ENCODE peak calls at places on chromosomes 1 and 21, in nine cellular contexts. L is H9, D is MM.1S, M is fibroblast of lung, P is PC-3, S is transverse colon, J is Peyer's patch, Z is psoas muscle, X is lower lobe of right lung. K is an unnamed sample.

GRCh38 chr1:79100385-79100784 is 93.9 kb upstream of the ADGRL4 start:
- DNase-seq in L (no peak), D (no peak), M (peak; percentile 79), P (peak; percentile 69), S (no peak), J (no peak), Z (no peak), X (no peak), K (no peak)

GRCh38 chr21:28805885-28806284 is 186.8 kb downstream of the LTN1 start:
- DNase-seq in L (no peak), D (no peak), M (peak; percentile 98), P (peak; percentile 65), S (no peak), J (no peak), Z (no peak), X (no peak), K (no peak)

GRCh38 chr1:221074325-221074724 is 195.1 kb downstream of the HLX start:
- DNase-seq in L (no peak), D (no peak), M (no peak), P (peak; percentile 34), S (no peak), J (no peak), Z (no peak), X (no peak), K (no peak)

GRCh38 chr1:50450861-50451653 is 27.8 kb upstream of the DMRTA2 start:
- DNase-seq in L (no peak), D (no peak), M (no peak), P (no peak), S (no peak), J (no peak), Z (no peak), X (no peak), K (no peak)

GRCh38 chr1:113353581-113353980 is 36.7 kb upstream of the MAGI3 start:
- DNase-seq in L (no peak), D (no peak), M (no peak), P (peak; percentile 30), S (no peak), J (no peak), Z (no peak), X (no peak), K (no peak)

GRCh38 chr21:34967509-34968289 is 81.4 kb downstream of the RUNX1 start:
- DNase-seq in L (no peak), D (no peak), M (peak; percentile 23), P (peak; percentile 88), S (no peak), J (no peak), Z (no peak), X (no peak), K (no peak)

GRCh38 chr1:172457479-172458130 is 13.7 kb upstream of the PIGC start:
- DNase-seq in L (no peak), D (no peak), M (no peak), P (no peak), S (no peak), J (no peak), Z (no peak), X (no peak), K (no peak)

GRCh38 chr1:147600119-147601111 is 59.1 kb downstream of the BCL9 start:
- DNase-seq in L (no peak), D (no peak), M (peak; percentile 39), P (peak; percentile 64), S (no peak), J (no peak), Z (no peak), X (no peak), K (no peak)

GRCh38 chr1:112061852-112062451 is 72.5 kb upstream of the KCND3 start:
- DNase-seq in L (no peak), D (no peak), M (no peak), P (no peak), S (no peak), J (no peak), Z (no peak), X (no peak), K (no peak)

GRCh38 chr1:223312705-223313414 is 51.1 kb downstream of the SUSD4 start:
- DNase-seq in L (no peak), D (no peak), M (no peak), P (no peak), S (no peak), J (no peak), Z (no peak), X (no peak), K (no peak)

GRCh38 chr1:118821801-118822200 is 166.3 kb downstream of the TBX15 start:
- DNase-seq in L (no peak), D (no peak), M (no peak), P (peak; percentile 44), S (no peak), J (no peak), Z (no peak), X (no peak), K (no peak)

GRCh38 chr1:33097137-33097611 is 16.2 kb downstream of the AZIN2 start:
- DNase-seq in L (no peak), D (no peak), M (peak; percentile 41), P (no peak), S (no peak), J (no peak), Z (no peak), X (no peak), K (no peak)

GRCh38 chr1:234322097-234322496 is 51.2 kb upstream of the COA6 start:
- DNase-seq in L (no peak), D (no peak), M (no peak), P (no peak), S (no peak), J (no peak), Z (no peak), X (no peak), K (no peak)
- H3K4me1 ChIP-seq in L (peaks cover under 1% of the 10 kb centered on the region), D (no peaks in the 10 kb centered on the region), M (no peaks in the 10 kb centered on the region), P (no peaks in the 10 kb centered on the region), S (no peaks in the 10 kb centered on the region), J (no peaks in the 10 kb centered on the region), Z (no peaks in the 10 kb centered on the region), X (peaks cover 5% of the 10 kb centered on the region), K (no peaks in the 10 kb centered on the region)

DNA sequence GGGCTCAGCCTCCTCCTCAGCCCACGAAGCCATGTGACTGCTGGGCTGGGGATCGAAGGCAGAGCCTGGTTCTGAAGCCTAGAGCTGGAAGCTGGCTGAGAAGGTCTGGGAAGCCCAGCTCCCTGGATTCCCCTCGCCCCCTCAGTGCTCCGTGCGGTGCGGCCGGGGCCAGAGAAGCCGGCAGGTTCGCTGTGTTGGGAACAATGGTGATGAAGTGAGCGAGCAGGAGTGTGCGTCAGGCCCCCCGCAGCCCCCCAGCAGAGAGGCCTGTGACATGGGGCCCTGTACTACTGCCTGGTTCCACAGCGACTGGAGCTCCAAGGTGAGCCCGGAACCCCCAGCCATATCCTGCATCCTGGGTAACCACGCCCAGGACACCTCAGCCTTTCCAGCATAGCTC is 9.1 kb downstream of the ADAMTSL4 start:
- DNase-seq in L (peak; percentile 20), D (no peak), M (no peak), P (no peak), S (peak; percentile 8), J (no peak), Z (no peak), X (no peak), K (no peak)
- H3K4me1 ChIP-seq in L (peaks cover 5% of the 10 kb centered on the region), D (peaks cover 24% of the 10 kb centered on the region), M (peaks cover 24% of the 10 kb centered on the region), P (peaks cover 28% of the 10 kb centered on the region), S (peaks cover 47% of the 10 kb centered on the region), J (peaks cover 37% of the 10 kb centered on the region), Z (peaks cover 30% of the 10 kb centered on the region), X (peaks cover 57% of the 10 kb centered on the region), K (peaks cover 26% of the 10 kb centered on the region)

DNA sequence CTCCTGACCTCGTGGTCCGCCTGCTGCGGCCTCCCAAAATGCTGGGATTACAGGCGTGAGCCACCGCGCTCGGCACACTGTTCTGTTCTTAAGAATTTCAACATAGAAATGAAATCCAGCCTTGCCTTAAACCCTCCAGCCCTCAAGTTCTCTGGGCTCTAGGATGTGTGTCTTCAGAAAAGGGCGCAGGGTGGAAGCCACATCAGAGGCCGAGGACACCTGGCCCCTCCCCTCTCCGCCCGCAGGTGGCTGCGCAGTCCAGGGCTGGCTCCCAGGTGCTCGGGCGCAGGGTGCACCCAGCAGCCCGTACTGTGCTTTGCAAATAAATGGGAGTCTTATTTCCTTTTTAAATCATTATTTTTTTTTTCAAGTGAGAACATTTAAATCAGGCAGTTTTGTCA is 2.0 kb upstream of the C1orf174 start:
- DNase-seq in L (no peak), D (no peak), M (no peak), P (no peak), S (peak; percentile 22), J (peak; percentile 44), Z (no peak), X (peak; percentile 47), K (no peak)
- H3K4me1 ChIP-seq in L (no peaks in the 10 kb centered on the region), D (peaks cover 7% of the 10 kb centered on the region), M (no peaks in the 10 kb centered on the region), P (peaks cover 10% of the 10 kb centered on the region), S (peaks cover 15% of the 10 kb centered on the region), J (peaks cover 32% of the 10 kb centered on the region), Z (peaks cover 6% of the 10 kb centered on the region), X (peaks cover 13% of the 10 kb centered on the region), K (peaks cover 15% of the 10 kb centered on the region)

GRCh38 chr1:18953656-18954259 is 2.7 kb downstream of the IFFO2 start:
- DNase-seq in L (no peak), D (no peak), M (no peak), P (no peak), S (no peak), J (no peak), Z (no peak), X (no peak), K (no peak)

GRCh38 chr1:18954270-18955071 is 2.0 kb downstream of the IFFO2 start:
- DNase-seq in L (no peak), D (no peak), M (no peak), P (peak; percentile 30), S (no peak), J (no peak), Z (no peak), X (no peak), K (no peak)

GRCh38 chr1:18956189-18957135 is at the start of gene IFFO2:
- DNase-seq in L (peak; percentile 96), D (peak; percentile 90), M (peak; percentile 93), P (peak; percentile 97), S (peak; percentile 99), J (peak; percentile 99), Z (peak; percentile 98), X (peak; percentile 98), K (peak; percentile 81)

GRCh38 chr1:18955442-18956188 is 861 bp downstream of the IFFO2 start:
- DNase-seq in L (peak; percentile 62), D (peak; percentile 51), M (no peak), P (peak; percentile 39), S (peak; percentile 57), J (peak; percentile 63), Z (peak; percentile 39), X (peak; percentile 73), K (no peak)

GRCh38 chr1:18955116-18955441 is 1.4 kb downstream of the IFFO2 start:
- DNase-seq in L (no peak), D (no peak), M (no peak), P (no peak), S (no peak), J (no peak), Z (no peak), X (no peak), K (no peak)
- H3K4me1 ChIP-seq in L (peaks cover 3% of the 10 kb centered on the region), D (peaks cover 33% of the 10 kb centered on the region), M (peaks cover 23% of the 10 kb centered on the region), P (peaks cover 40% of the 10 kb centered on the region), S (peaks cover 51% of the 10 kb centered on the region), J (peaks cover 43% of the 10 kb centered on the region), Z (peaks cover 25% of the 10 kb centered on the region), X (peaks cover 61% of the 10 kb centered on the region), K (peaks cover 23% of the 10 kb centered on the region)

K was measured in NT2/D1.